ENCODE peak calls at places on chromosomes 16 and 17, in four cellular contexts. U, M, S and D are unnamed samples.

GRCh38 chr16:87541004-87541881 is 48.4 kb upstream of the ZCCHC14 start:
- DNase-seq in U (no peak), M (no peak), S (no peak), D (no peak)

GRCh38 chr17:37406635-37407455 is at the start of the genes ACACA and TADA2A:
- DNase-seq in U (peak; percentile 61), M (peak; percentile 95), S (peak; percentile 82), D (peak; percentile 87)

GRCh38 chr16:31130899-31131298 is 4.6 kb downstream of the PRSS8 start:
- DNase-seq in U (peak; percentile 97), M (no peak), S (peak; percentile 95), D (no peak)

GRCh38 chr16:79261461-79261860 is 339.1 kb downstream of the MAF start:
- DNase-seq in U (no peak), M (peak; percentile 80), S (peak; percentile 53), D (no peak)

GRCh38 chr17:47789611-47790520 is 31.7 kb downstream of the OSBPL7 start:
- DNase-seq in U (no peak), M (peak; percentile 85), S (peak; percentile 62), D (no peak)

GRCh38 chr17:35449371-35449931 is 885 bp upstream of the SLFN13 start:
- DNase-seq in U (no peak), M (peak; percentile 86), S (peak; percentile 30), D (no peak)

GRCh38 chr17:77507116-77507885 is 366.5 kb downstream of the SEC14L1 start:
- DNase-seq in U (no peak), M (peak; percentile 40), S (no peak), D (no peak)

GRCh38 chr17:75346906-75347305 is 57.7 kb upstream of the SLC25A19 start:
- DNase-seq in U (no peak), M (no peak), S (no peak), D (no peak)

GRCh38 chr17:44198721-44199552 is 747 bp downstream of the ATXN7L3 start:
- DNase-seq in U (peak; percentile 54), M (peak; percentile 95), S (peak; percentile 68), D (peak; percentile 84)

GRCh38 chr16:4283939-4284338 is 11.1 kb upstream of the TFAP4 start:
- DNase-seq in U (no peak), M (no peak), S (no peak), D (no peak)

GRCh38 chr16:18933501-18933900 is 7.3 kb upstream of the SMG1 start:
- DNase-seq in U (no peak), M (no peak), S (no peak), D (no peak)

GRCh38 chr16:75931970-75932369 is 205.7 kb upstream of the CPHXL start:
- DNase-seq in U (no peak), M (no peak), S (no peak), D (no peak)

GRCh38 chr17:633133-633532 is 81.5 kb downstream of the VPS53 start:
- DNase-seq in U (no peak), M (no peak), S (no peak), D (no peak)

GRCh38 chr17:632551-632950 is 82.1 kb downstream of the VPS53 start:
- DNase-seq in U (no peak), M (no peak), S (no peak), D (no peak)

GRCh38 chr17:628507-628941 is 86.1 kb downstream of the VPS53 start:
- DNase-seq in U (peak; percentile 30), M (no peak), S (no peak), D (no peak)

GRCh38 chr17:628089-628488 is 86.5 kb downstream of the VPS53 start:
- DNase-seq in U (no peak), M (no peak), S (no peak), D (no peak)

DNA sequence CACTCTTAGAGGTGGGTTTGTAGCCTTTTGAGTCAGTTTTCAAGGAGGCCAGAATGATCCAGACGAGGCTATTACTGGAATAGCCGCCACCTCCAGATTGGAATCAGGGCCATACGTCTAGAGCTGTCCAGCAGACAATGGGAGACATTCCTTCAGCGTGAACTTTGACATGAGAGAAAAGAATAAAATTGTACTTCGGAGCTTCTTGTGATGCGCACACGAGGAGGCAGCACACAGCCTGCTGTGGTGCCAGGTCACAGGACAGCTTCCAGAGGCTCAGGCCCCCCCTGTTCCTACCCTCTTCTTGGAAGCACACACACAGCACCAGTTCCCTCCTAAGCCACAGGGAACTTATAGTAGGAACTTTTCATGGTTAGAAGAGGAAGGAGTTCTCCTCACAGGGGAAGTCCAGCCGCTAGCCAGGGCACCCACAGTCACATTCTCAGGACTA is 81.0 kb downstream of the VPS53 start:
- DNase-seq in U (no peak), M (no peak), S (no peak), D (no peak)
- TF ChIP-seq POLR2AphosphoS5 in U (no peak), M (no peak), S (no peak), D (no peak)

GRCh38 chr16:2008009-2008526 is 1.6 kb downstream of the ZNF598 start:
- DNase-seq in U (peak; percentile 75), M (peak; percentile 79), S (no peak), D (no peak)
- TF ChIP-seq POLR2A in U (no peak), M (no peak), S (no peak), D (peak; percentile 31)

GRCh38 chr17:59845595-59846390 is 47.0 kb downstream of the TUBD1 start:
- DNase-seq in U (peak; percentile 73), M (no peak), S (peak; percentile 73), D (no peak)

GRCh38 chr17:59846391-59847165 is 46.2 kb downstream of the TUBD1 start:
- DNase-seq in U (peak; percentile 62), M (no peak), S (peak; percentile 45), D (peak; percentile 15)

GRCh38 chr17:59842901-59843652 is 49.7 kb downstream of the TUBD1 start:
- DNase-seq in U (peak; percentile 62), M (no peak), S (peak; percentile 74), D (no peak)

GRCh38 chr17:59848385-59848668 is 44.4 kb downstream of the TUBD1 start:
- DNase-seq in U (no peak), M (no peak), S (peak; percentile 26), D (no peak)

GRCh38 chr17:59844884-59845594 is 47.7 kb downstream of the TUBD1 start:
- DNase-seq in U (no peak), M (no peak), S (no peak), D (no peak)
- TF ChIP-seq POLR2AphosphoS5 in U (peak; percentile 23), M (no peak), S (no peak), D (no peak)

GRCh38 chr17:27332052-27332403 is 38.1 kb downstream of the WSB1 start:
- DNase-seq in U (no peak), M (no peak), S (no peak), D (no peak)

GRCh38 chr17:27336217-27336616 is 42.3 kb downstream of the WSB1 start:
- DNase-seq in U (no peak), M (no peak), S (no peak), D (no peak)

GRCh38 chr17:27333410-27333980 is 39.6 kb downstream of the WSB1 start:
- DNase-seq in U (no peak), M (no peak), S (no peak), D (no peak)

GRCh38 chr17:27329146-27329805 is 35.4 kb downstream of the WSB1 start:
- DNase-seq in U (no peak), M (no peak), S (no peak), D (no peak)

DNA sequence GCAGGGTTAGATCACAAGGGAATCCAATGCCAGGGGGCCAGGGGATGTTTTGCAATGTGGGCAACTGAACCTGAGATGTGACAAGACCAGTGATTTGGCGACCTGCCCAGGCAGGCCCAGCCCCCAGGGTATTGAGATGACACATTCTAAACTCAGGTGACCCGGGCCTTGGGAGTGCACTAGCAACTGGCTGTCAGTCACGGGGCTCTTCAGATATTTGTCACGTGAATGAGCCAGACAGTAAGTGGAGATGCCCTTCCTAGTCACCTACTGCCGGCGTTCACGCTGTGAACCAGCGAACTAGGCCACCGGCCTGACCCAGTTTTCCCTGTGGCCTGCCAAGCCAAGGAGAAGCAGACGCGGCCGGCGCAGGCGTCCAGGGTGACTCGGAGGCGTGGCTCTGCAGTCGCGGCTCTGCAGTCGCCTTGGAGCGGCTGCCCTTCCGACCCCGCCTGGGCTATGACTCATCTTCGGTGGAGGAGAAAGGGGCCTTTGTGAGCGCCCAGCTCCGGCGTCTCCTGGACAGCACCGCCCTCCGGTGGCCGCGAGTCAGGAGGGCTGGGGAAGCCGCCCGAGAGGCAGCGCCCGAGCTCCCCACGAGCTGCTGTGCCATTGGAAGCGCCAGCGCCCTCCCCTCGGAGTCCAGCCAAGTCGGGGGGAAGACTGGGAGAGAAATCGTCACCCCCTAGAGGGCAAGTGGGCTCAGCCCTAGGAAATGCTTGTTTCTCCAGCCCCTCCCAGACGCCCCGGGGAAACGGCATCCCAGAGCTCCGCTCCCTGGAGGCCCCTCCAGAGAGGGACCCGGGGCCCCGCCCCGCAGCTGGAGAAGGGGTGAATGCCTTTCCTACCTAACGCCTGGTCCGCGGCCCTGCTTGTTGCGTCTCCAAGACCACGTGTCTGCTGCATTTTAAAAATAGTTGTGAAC is 38.8 kb downstream of the WSB1 start:
- DNase-seq in U (peak; percentile 98), M (peak; percentile 99), S (peak; percentile 97), D (peak; percentile 76)
- TF ChIP-seq POLR2A in U (no peak), M (no peak), S (no peak), D (no peak)

DNA sequence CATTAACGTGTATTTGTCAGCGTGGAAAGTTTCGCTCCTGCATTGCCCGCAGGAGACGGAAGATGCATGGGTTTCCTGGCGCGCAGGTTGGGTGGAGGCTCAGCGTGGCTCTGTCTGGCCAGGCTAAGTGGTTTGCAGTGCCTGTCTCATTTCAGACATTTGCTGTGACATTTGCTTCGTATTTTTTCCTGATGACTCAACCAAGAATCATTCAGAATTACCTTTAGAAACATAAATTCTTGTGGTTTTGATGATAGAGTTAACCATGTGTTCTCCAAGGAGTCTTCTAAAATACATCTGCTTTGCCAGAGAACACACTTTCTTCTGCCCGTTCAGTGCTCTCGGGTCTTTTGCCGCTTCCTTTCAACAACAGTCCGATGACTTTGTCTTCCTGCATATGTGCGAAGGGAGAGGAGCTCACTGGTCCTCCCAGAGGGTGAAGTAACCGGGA is 216.8 kb downstream of the RPTOR start:
- DNase-seq in U (no peak), M (no peak), S (no peak), D (no peak)
- TF ChIP-seq POLR2AphosphoS5 in U (no peak), M (no peak), S (no peak), D (no peak)

DNA sequence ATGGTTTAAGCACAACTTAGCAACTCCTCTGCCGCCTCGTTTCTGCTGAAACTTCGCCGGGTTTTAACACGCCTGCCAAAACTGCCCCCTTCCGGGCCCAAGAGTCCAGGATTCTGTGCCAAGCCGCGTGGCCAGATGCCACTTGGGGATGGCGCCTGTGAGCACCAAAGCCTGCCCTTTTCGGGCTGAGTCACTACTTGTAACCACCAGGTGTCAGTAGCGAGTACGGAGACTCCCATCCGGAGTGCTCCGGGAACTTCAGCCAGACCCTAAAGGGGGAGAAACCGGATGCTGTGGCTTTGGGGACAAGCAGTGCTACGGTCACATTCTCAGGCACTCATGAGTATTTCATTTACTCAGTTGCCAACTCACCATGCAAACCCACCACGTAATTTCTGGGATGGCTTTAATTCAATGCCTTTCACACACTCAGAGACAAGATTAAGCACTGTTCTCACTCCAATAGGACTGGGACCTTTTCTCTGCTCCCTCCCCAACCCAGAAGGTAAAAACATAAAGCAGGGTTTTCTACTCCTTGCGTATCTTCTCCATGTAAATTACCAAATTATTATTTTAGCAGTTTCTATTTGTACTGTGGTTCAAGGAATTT is 7.7 kb downstream of the PMP22 start:
- DNase-seq in U (peak; percentile 69), M (peak; percentile 86), S (peak; percentile 76), D (peak; percentile 50)
- TF ChIP-seq POLR2A in U (no peak), M (no peak), S (no peak), D (no peak)

GRCh38 chr17:12403881-12404398 is 261.8 kb upstream of the MYOCD start:
- DNase-seq in U (no peak), M (no peak), S (no peak), D (no peak)

GRCh38 chr17:12395733-12396354 is 269.8 kb upstream of the MYOCD start:
- DNase-seq in U (no peak), M (no peak), S (peak; percentile 34), D (peak; percentile 7)

GRCh38 chr17:12402963-12403622 is 262.6 kb upstream of the MYOCD start:
- DNase-seq in U (no peak), M (no peak), S (no peak), D (no peak)

GRCh38 chr17:12398636-12399035 is 267.1 kb upstream of the MYOCD start:
- DNase-seq in U (no peak), M (no peak), S (no peak), D (no peak)
- TF ChIP-seq POLR2AphosphoS5 in U (no peak), M (no peak), S (no peak), D (no peak)